ENCODE peak calls at places on chromosomes 5 and 9, in eight cellular contexts. M is adrenal gland, R is Peyer's patch, Q is BJ, D is heart right ventricle, B is spleen, T is heart left ventricle, I is IMR-90. A is an unnamed sample. For H3K36me3, the result is how much of the 10 kb centered on the place peaks cover.

GRCh38 chr5:134111741-134112647 is 2.5 kb upstream of the TCF7 start:
- DNase-seq in M (no peak), R (no peak), Q (no peak), D (no peak), B (no peak), T (no peak), I (peak), A (no peak)

GRCh38 chr9:89363311-89363670 is 45.0 kb downstream of the SECISBP2 start:
- DNase-seq in M (peak), R (peak), Q (no peak), D (no peak), B (no peak), T (no peak), I (no peak), A (no peak)

GRCh38 chr5:82417776-82418607 is 139.8 kb upstream of the RPS23 start:
- DNase-seq in M (peak), R (no peak), Q (no peak), D (no peak), B (no peak), T (no peak), I (no peak), A (no peak)

GRCh38 chr9:1200847-1201251 is 150.7 kb downstream of the DMRT2 start:
- DNase-seq in M (no peak), R (no peak), Q (no peak), D (peak), B (no peak), T (peak), I (no peak), A (no peak)

GRCh38 chr9:108473209-108474112 is 382.3 kb downstream of the ACTL7B start:
- DNase-seq in M (no peak), R (no peak), Q (no peak), D (no peak), B (no peak), T (no peak), I (peak), A (no peak)

GRCh38 chr5:33362915-33363314 is 77.8 kb upstream of the TARS1 start:
- DNase-seq in M (peak), R (no peak), Q (no peak), D (peak), B (no peak), T (peak), I (peak), A (no peak)

GRCh38 chr5:159214486-159215271 is 5.3 kb upstream of the RNF145 start:
- DNase-seq in M (no peak), R (no peak), Q (no peak), D (no peak), B (no peak), T (no peak), I (no peak), A (no peak)

GRCh38 chr5:175697846-175698245 is 40.0 kb downstream of the HRH2 start:
- DNase-seq in M (peak), R (peak), Q (no peak), D (no peak), B (peak), T (no peak), I (no peak), A (peak)

GRCh38 chr9:122100756-122101155 is 7.6 kb upstream of the TTLL11 start:
- DNase-seq in M (peak), R (no peak), Q (no peak), D (no peak), B (no peak), T (no peak), I (no peak), A (no peak)

GRCh38 chr5:142017832-142018427 is 5.1 kb upstream of the GNPDA1 start:
- DNase-seq in M (no peak), R (no peak), Q (no peak), D (no peak), B (no peak), T (no peak), I (peak), A (no peak)

GRCh38 chr9:137114613-137115393 is at the start of gene DPP7:
- DNase-seq in M (peak), R (peak), Q (no peak), D (peak), B (peak), T (peak), I (peak), A (peak)

GRCh38 chr5:5350101-5350500 is 72.4 kb upstream of the ICE1 start:
- DNase-seq in M (no peak), R (no peak), Q (no peak), D (no peak), B (no peak), T (no peak), I (no peak), A (peak)

DNA sequence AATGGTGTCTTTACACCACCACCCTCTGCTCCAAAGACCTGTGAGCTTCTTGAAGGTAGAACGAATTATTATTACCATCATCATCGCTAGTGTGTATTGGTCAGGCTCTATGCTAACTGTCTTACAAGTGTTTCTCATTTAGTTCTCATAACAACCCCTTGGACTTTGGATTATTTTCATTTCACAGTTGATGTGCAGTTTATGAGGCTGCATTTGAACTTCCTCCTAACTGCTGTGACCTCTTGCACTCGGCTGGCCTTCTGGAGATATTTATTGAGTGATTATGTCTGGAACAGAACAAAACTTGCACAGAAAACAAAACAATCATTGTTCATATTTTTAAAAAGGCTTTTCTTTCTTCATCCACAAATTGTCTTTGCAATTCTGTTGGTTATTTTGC is 306.3 kb upstream of the SGCD start:
- DNase-seq in M (no peak), R (no peak), Q (no peak), D (no peak), B (no peak), T (no peak), I (no peak), A (no peak)
- TF ChIP-seq CTCF in M (no peak), R (no peak), Q (no peak), D (no peak), B (no peak), T (no peak), I (no peak), A (no peak)

DNA sequence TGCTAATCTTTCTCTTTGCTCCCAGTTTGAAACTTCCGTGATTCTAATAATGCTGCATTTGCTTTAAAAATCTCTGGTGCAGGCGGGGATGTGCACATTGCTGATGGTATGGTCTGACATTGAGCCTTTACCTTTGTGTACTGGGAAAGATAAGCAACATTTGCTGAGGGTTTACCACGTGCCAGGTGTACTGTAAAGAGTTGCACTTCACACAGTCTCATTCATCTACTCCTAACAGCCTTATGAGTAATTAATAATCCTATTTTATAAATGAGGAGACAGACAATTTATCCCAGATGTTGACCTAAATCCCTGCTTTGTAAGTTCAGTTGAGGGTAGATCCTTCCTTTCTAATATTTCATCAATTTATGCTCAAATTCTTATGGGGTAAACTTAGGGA is 726 bp upstream of the ADGRV1 start:
- DNase-seq in M (no peak), R (no peak), Q (no peak), D (no peak), B (no peak), T (no peak), I (no peak), A (no peak)
- H3K4me3 ChIP-seq in M (no peak), R (peak), Q (no peak), D (no peak), B (no peak), T (no peak), I (no peak), A (peak)

GRCh38 chr5:78447775-78448424 is 87.5 kb downstream of the SCAMP1 start:
- DNase-seq in M (no peak), R (no peak), Q (no peak), D (no peak), B (no peak), T (no peak), I (no peak), A (no peak)

GRCh38 chr5:78449103-78449502 is 88.7 kb downstream of the SCAMP1 start:
- DNase-seq in M (no peak), R (no peak), Q (no peak), D (no peak), B (no peak), T (no peak), I (no peak), A (no peak)
- H3K36me3 ChIP-seq in M (under half), R (under half), Q (under half), D (under half), B (under half), T (under half), I (under half), A (under half)

DNA sequence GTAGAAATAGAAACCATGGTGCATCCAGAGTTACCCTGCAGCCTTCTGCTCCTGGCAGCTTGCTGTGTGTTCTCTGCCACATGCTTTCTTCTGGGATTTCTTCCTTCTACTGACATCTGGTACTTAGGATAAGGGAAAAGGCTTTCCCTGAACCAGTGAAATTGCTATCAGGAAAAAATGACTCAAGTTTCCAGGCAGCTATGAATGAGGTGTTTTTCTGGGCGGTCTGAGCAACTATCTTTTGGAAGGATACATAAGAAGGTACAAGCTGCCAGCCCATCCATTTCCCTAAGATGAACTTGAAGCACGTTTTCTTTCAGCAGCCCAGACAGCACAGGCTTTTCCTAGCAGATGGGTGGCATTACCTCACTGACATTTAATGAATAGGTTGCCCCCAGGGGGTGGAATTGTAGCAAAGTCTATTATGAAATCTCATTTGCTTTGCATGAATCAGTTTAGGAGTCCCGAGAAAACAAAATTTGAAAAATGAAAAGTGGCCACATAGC is 108.7 kb downstream of the C9orf152 start:
- DNase-seq in M (peak), R (no peak), Q (peak), D (no peak), B (no peak), T (no peak), I (peak), A (no peak)
- TF ChIP-seq CTCF in M (no peak), R (no peak), Q (peak), D (no peak), B (no peak), T (no peak), I (no peak), A (no peak)

GRCh38 chr5:2129581-2130272 is 247.0 kb upstream of the IRX4 start:
- DNase-seq in M (no peak), R (no peak), Q (no peak), D (no peak), B (no peak), T (no peak), I (no peak), A (no peak)
- H3K4me3 ChIP-seq in M (no peak), R (no peak), Q (no peak), D (no peak), B (no peak), T (peak), I (no peak), A (no peak)

GRCh38 chr9:131485728-131486381 is 16.9 kb upstream of the POMT1 start:
- DNase-seq in M (no peak), R (no peak), Q (no peak), D (no peak), B (no peak), T (no peak), I (no peak), A (no peak)

GRCh38 chr9:131490514-131490913 is 12.2 kb upstream of the POMT1 start:
- DNase-seq in M (no peak), R (no peak), Q (no peak), D (no peak), B (no peak), T (no peak), I (no peak), A (no peak)

GRCh38 chr9:131487001-131487400 is 15.7 kb upstream of the POMT1 start:
- DNase-seq in M (no peak), R (no peak), Q (no peak), D (no peak), B (no peak), T (no peak), I (no peak), A (no peak)

GRCh38 chr9:131485206-131485605 is 17.5 kb upstream of the POMT1 start:
- DNase-seq in M (no peak), R (no peak), Q (no peak), D (no peak), B (no peak), T (no peak), I (no peak), A (no peak)

GRCh38 chr9:131487621-131488031 is 15.1 kb upstream of the POMT1 start:
- DNase-seq in M (no peak), R (no peak), Q (no peak), D (no peak), B (no peak), T (no peak), I (no peak), A (no peak)
- H3K36me3 ChIP-seq in M (under half), R (under half), Q (half or more), D (half or more), B (under half), T (half or more), I (half or more), A (under half)

GRCh38 chr5:177457239-177458121 is 10.9 kb downstream of the PRR7 start:
- DNase-seq in M (peak), R (peak), Q (peak), D (peak), B (peak), T (peak), I (peak), A (peak)
- TF ChIP-seq CTCF in M (peak), R (peak), Q (peak), D (peak), B (peak), T (no peak), I (peak), A (peak)

A was measured in Caco-2.